ENCODE peak calls at places on chromosome 9, in five cellular contexts. N, U, Y, M and X are unnamed samples.

GRCh38 chr9:98539954-98540353 is 168.8 kb downstream of the GABBR2 start:
- DNase-seq in N (no peak), U (peak), Y (no peak), M (no peak), X (no peak)

GRCh38 chr9:77457916-77458592 is 190.1 kb downstream of the GNA14 start:
- DNase-seq in N (peak), U (peak), Y (peak), M (peak), X (peak)

GRCh38 chr9:108057421-108058136 is 568.0 kb upstream of the KLF4 start:
- DNase-seq in N (no peak), U (peak), Y (no peak), M (no peak), X (no peak)

GRCh38 chr9:119974026-119974425 is 604.8 kb upstream of the BRINP1 start:
- DNase-seq in N (no peak), U (no peak), Y (no peak), M (no peak), X (no peak)

GRCh38 chr9:36597412-36598178 is 24.9 kb downstream of the MELK start:
- DNase-seq in N (no peak), U (peak), Y (no peak), M (peak), X (peak)

GRCh38 chr9:99162759-99163364 is 57.9 kb downstream of the TGFBR1 start:
- DNase-seq in N (no peak), U (peak), Y (no peak), M (peak), X (peak)

GRCh38 chr9:12785251-12785880 is 10.5 kb downstream of the LURAP1L start:
- DNase-seq in N (no peak), U (peak), Y (no peak), M (no peak), X (no peak)

GRCh38 chr9:5866276-5866675 is 24.4 kb upstream of the MLANA start:
- DNase-seq in N (no peak), U (no peak), Y (no peak), M (no peak), X (no peak)

GRCh38 chr9:100208673-100209072 is 109.6 kb downstream of the INVS start:
- DNase-seq in N (no peak), U (no peak), Y (no peak), M (no peak), X (no peak)

GRCh38 chr9:126939821-126940221 is 25.2 kb downstream of the RALGPS1 start:
- DNase-seq in N (no peak), U (no peak), Y (no peak), M (no peak), X (no peak)

GRCh38 chr9:14277202-14277601 is 36.7 kb downstream of the NFIB start:
- DNase-seq in N (no peak), U (peak), Y (no peak), M (no peak), X (no peak)

GRCh38 chr9:27784999-27785713 is 211.9 kb upstream of the C9orf72 start:
- DNase-seq in N (peak), U (no peak), Y (no peak), M (peak), X (no peak)